ENCODE peak calls at places on chromosome 12, in five cellular contexts. F is PC-3; Y is breast epithelium; X is WERI-Rb-1; Q is CD4-positive, CD25-positive, alpha-beta regulatory T cell. S is an unnamed sample.

GRCh38 chr12:27644446-27644845 is 51.8 kb upstream of the REP15 start:
- DNase-seq in Y (no peak), Q (no peak), F (peak), X (no peak), S (no peak)

GRCh38 chr12:65496617-65497016 is 218.1 kb downstream of the MSRB3 start:
- DNase-seq in X (no peak), Q (no peak), Y (no peak), F (no peak), S (no peak)

GRCh38 chr12:77816196-77816595 is 14.5 kb upstream of the NAV3 start:
- DNase-seq in X (no peak), Y (no peak), Q (no peak), F (no peak), S (no peak)

GRCh38 chr12:15693233-15693911 is 95.8 kb downstream of the EPS8 start:
- DNase-seq in X (no peak), F (peak), Y (no peak), Q (no peak), S (no peak)

GRCh38 chr12:25245491-25245890 is 5.2 kb downstream of the KRAS start:
- DNase-seq in F (no peak), Q (no peak), Y (no peak), X (no peak), S (no peak)

GRCh38 chr12:44497044-44497443 is 379.1 kb downstream of the NELL2 start:
- DNase-seq in Y (no peak), Q (no peak), F (peak), X (no peak), S (no peak)

GRCh38 chr12:241266-241665 is 21.4 kb downstream of the SLC6A13 start:
- DNase-seq in F (no peak), Y (no peak), X (no peak), Q (no peak), S (no peak)

GRCh38 chr12:93782854-93783253 is 105.7 kb downstream of the CRADD start:
- DNase-seq in X (no peak), F (peak), Y (no peak), Q (no peak), S (no peak)

GRCh38 chr12:111363578-111363977 is 5.3 kb downstream of the PHETA1 start:
- DNase-seq in Y (no peak), Q (no peak), F (no peak), X (no peak), S (no peak)

GRCh38 chr12:5154091-5154490 is 110.4 kb downstream of the KCNA5 start:
- DNase-seq in X (peak), F (no peak), Y (no peak), Q (no peak), S (no peak)

GRCh38 chr12:108090107-108090899 is 38.8 kb upstream of the WSCD2 start:
- DNase-seq in Q (no peak), F (no peak), X (no peak), Y (no peak), S (no peak)

GRCh38 chr12:75503866-75504265 is 7.5 kb downstream of the KRR1 start:
- DNase-seq in Q (no peak), Y (no peak), F (no peak), X (no peak), S (no peak)

GRCh38 chr12:75511116-75512048 is at the start of gene KRR1:
- DNase-seq in X (peak), F (peak), Y (peak), Q (peak), S (peak)

GRCh38 chr12:75505706-75506312 is 5.6 kb downstream of the KRR1 start:
- DNase-seq in X (no peak), Y (no peak), F (peak), Q (no peak), S (no peak)

GRCh38 chr12:75509621-75510020 is 1.8 kb downstream of the KRR1 start:
- DNase-seq in X (no peak), Q (no peak), Y (no peak), F (no peak), S (no peak)

DNA sequence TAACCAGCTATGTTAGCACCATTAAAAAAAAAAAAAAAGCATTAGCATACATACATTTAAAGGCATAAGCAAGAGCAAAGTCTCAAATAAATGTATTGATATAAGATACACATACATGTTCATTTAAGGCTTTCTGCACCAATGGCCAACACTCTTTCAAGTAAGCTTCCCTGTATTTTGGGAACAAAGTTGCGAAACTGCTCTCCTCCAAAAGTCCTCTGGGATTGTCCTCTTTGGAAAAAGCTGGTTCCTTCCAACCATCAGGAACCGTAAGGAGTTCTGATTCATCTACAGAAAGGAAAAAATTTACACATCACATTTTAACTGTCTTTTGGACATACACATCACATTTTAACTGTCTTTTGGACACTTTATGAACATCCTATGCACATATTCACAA is 3.2 kb downstream of the KRR1 start:
- DNase-seq in Y (no peak), F (no peak), Q (no peak), X (no peak), S (no peak)
- H3K27ac ChIP-seq in Y (no peak), F (no peak), Q (no peak), X (no peak), S (no peak)

DNA sequence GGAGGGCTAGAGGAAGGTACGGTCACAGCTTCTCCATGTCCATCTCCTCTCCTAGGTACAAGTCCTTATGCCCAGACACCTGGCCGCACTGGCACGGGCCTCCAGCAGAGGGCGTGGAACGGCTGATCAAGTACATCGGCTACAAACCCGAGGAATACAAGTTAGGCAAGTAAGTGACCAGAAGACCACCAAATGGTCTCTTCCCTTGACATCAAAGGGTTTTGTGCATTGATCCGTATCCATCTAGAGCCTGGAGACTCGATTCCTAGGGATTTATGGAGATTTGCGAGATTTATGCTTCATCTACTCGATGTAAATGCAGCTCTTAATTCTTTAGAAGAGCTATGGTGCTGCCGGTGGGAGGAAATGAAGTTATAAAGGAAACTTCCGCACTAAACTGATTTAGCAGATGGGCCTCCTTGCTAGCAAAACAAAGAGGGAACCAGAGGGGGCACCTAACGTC is 44.2 kb downstream of the KCTD10 start:
- DNase-seq in X (peak), Y (peak), Q (peak), F (peak), S (peak)
- H3K27ac ChIP-seq in X (peak), Y (no peak), Q (no peak), F (no peak), S (no peak)

GRCh38 chr12:56160160-56160763 is 2.1 kb downstream of the MYL6 start:
- DNase-seq in F (peak), Y (no peak), X (no peak), Q (peak), S (no peak)

GRCh38 chr12:56162468-56163290 is 4.5 kb downstream of the MYL6 start:
- DNase-seq in F (no peak), Q (no peak), X (peak), Y (no peak), S (no peak)

GRCh38 chr12:56163533-56164344 is 5.6 kb downstream of the MYL6 start:
- DNase-seq in Q (no peak), F (no peak), Y (no peak), X (no peak), S (no peak)

GRCh38 chr12:56160894-56161667 is 2.9 kb downstream of the MYL6 start:
- DNase-seq in Y (no peak), Q (no peak), F (no peak), X (no peak), S (no peak)

DNA sequence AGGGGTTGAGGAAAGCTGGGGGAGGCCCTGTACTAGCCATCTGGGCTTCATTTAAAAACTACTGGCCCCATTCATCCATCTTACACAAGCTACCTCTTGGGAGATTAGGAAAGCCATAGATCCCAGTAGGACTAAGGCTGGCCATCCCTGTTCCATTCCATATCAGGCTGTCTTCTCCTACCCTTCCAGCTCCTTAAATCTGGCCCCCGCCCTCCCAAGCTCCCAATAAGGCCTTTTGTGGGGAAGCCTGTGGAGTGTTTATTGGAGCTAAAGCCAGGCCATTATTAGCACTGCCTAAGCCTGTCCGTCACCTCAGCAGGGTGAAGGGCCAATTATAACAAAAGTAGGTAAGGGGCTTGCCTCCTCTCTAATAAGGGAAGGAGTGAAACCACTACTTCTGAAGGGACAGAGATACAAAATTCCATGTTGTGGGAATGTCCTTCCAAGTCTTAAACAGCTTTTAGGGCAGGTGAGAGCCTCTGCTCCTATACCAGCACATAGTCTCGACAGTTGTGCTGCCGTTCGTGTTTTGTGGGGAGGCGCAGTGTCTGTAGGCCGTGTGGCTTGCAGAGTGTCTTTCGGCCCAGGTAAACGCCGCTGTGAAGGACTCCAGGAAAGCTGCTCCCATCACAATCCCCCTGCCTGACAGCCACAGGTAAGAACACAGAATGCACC is 3.7 kb downstream of the MYL6 start:
- DNase-seq in Y (no peak), F (no peak), X (no peak), Q (no peak), S (no peak)
- H3K27ac ChIP-seq in Y (peak), F (no peak), X (peak), Q (peak), S (no peak)

GRCh38 chr12:52993558-52993869 is 12.7 kb upstream of the EIF4B start:
- DNase-seq in Y (no peak), F (no peak), Q (no peak), X (no peak), S (no peak)
- H3K27ac ChIP-seq in Y (peak), F (peak), Q (no peak), X (no peak), S (no peak)

DNA sequence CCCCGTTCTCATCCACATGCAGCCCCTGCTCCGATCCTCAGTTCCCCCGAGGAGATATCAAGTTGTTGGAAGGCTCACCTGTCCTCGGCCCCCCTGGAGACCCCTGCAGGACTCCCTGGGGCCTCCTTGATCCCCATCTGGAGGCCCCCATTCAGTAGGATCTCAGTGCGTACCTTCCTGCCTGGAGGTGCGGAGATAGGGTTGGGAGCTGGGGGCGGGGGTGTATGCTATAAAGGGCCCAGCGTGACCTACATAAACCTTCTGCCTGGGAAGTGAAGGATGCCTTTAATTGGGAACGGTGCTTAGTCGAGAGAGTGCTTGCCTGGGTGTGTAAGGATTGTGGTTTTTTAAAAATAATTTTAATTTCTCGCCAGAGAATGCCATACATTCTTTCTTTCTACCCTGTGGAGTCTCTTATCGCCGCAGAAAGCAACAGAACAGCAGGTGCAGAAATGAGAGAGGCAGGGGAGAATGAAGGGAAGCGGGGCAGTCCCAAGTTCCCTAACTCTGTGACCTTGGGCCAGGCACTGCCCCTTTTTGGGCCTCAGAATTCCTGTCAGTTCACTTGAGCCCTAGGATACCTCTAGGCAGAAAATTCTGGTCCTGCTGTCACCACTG is 153.7 kb downstream of the TSPAN9 start:
- DNase-seq in Y (no peak), Q (no peak), X (no peak), F (no peak), S (no peak)
- H3K27ac ChIP-seq in Y (no peak), Q (no peak), X (peak), F (no peak), S (no peak)

DNA sequence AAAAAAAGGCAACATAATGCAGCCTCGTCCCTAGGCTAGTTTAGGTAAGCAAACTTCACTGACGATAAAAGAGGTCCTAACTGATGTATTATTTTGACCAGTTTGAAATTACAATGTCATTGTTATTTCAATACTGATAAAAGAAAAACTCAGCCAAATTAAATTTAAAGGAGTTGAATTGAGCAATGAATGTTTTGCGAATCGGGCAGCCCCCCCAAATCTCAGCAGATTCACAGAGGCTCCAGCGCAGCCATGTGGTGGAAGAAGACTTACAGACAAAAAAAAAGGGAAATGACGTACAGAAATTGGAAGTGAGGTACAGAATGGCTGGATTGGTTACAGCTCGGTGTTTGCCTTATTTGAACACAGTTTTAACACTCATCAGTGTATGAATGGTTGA is 8.2 kb upstream of the LDHB start:
- DNase-seq in X (no peak), F (no peak), Q (no peak), Y (no peak), S (no peak)
- H3K27ac ChIP-seq in X (no peak), F (no peak), Q (no peak), Y (no peak), S (no peak)

GRCh38 chr12:6369916-6370575 is 5.3 kb downstream of the SCNN1A start:
- DNase-seq in Q (no peak), Y (no peak), X (no peak), F (no peak), S (no peak)

GRCh38 chr12:6370576-6370935 is 4.8 kb downstream of the SCNN1A start:
- DNase-seq in Q (no peak), Y (no peak), X (no peak), F (no peak), S (no peak)

GRCh38 chr12:6367065-6367968 is 8.0 kb downstream of the SCNN1A start:
- DNase-seq in Y (no peak), Q (no peak), F (peak), X (no peak), S (no peak)

GRCh38 chr12:6368906-6369525 is 6.3 kb downstream of the SCNN1A start:
- DNase-seq in F (no peak), Y (peak), Q (no peak), X (no peak), S (no peak)

GRCh38 chr12:6367969-6368892 is 7.1 kb downstream of the SCNN1A start:
- DNase-seq in F (peak), X (no peak), Q (no peak), Y (no peak), S (no peak)
- H3K27ac ChIP-seq in F (peak), X (no peak), Q (no peak), Y (peak), S (no peak)

GRCh38 chr12:89468648-89469326 is 55.8 kb downstream of the GALNT4 start:
- DNase-seq in X (no peak), Y (no peak), Q (no peak), F (no peak), S (no peak)
- H3K27ac ChIP-seq in X (no peak), Y (no peak), Q (peak), F (no peak), S (no peak)

S was measured in caudate nucleus.